ENCODE peak calls at places on chromosomes 1 and 21, in four cellular contexts. A is HCT116, E is SK-N-SH, C is K562. Q is an unnamed sample.

GRCh38 chr1:45568421-45568820 is 15.4 kb upstream of the NASP start:
- DNase-seq in A (no peak), E (no peak), C (no peak), Q (no peak)

GRCh38 chr1:225635649-225636048 is 17.3 kb downstream of the ENAH start:
- DNase-seq in A (no peak), C (no peak), E (no peak), Q (no peak)

GRCh38 chr1:63713627-63714481 is 60.0 kb upstream of the ROR1 start:
- DNase-seq in A (peak), C (no peak), E (no peak), Q (peak)

GRCh38 chr1:47235280-47235679 is 3.3 kb upstream of the TAL1 start:
- DNase-seq in E (no peak), C (no peak), A (no peak), Q (no peak)

GRCh38 chr1:9207086-9207485 is 27.5 kb upstream of the H6PD start:
- DNase-seq in C (no peak), E (no peak), A (no peak), Q (no peak)

GRCh38 chr1:31239653-31240241 is at the start of gene NKAIN1:
- DNase-seq in C (no peak), E (peak), A (no peak), Q (peak)

GRCh38 chr21:45478115-45478801 is 64.0 kb downstream of the SLC19A1 start:
- DNase-seq in E (peak), A (peak), C (peak), Q (peak)

GRCh38 chr1:94755675-94756074 is 64.5 kb upstream of the SLC44A3 start:
- DNase-seq in E (peak), A (no peak), C (peak), Q (no peak)

GRCh38 chr1:155106862-155107261 is 20.8 kb upstream of the EFNA1 start:
- DNase-seq in A (no peak), E (no peak), C (no peak), Q (no peak)

GRCh38 chr1:204207136-204207616 is 6.6 kb downstream of the GOLT1A start:
- DNase-seq in E (peak), A (peak), C (peak), Q (peak)

GRCh38 chr1:163820748-163821147 is 499.0 kb downstream of the NUF2 start:
- DNase-seq in E (no peak), C (no peak), A (no peak), Q (no peak)

GRCh38 chr1:9249534-9250335 is 15.2 kb downstream of the H6PD start:
- DNase-seq in C (peak), A (no peak), E (peak), Q (no peak)

GRCh38 chr1:111476761-111477309 is 3.1 kb downstream of the C1orf162 start:
- DNase-seq in C (no peak), E (no peak), A (no peak), Q (no peak)

GRCh38 chr1:20528221-20528620 is 20.3 kb upstream of the MUL1 start:
- DNase-seq in E (no peak), C (no peak), A (no peak), Q (no peak)

GRCh38 chr1:23376890-23377811 is 7.5 kb upstream of the ZNF436 start:
- DNase-seq in A (peak), C (peak), E (no peak), Q (no peak)

GRCh38 chr1:110627763-110628162 is 21.6 kb upstream of the KCNA2 start:
- DNase-seq in A (no peak), C (no peak), E (no peak), Q (no peak)

GRCh38 chr1:19209439-19209989 is 552 bp downstream of the UBR4 start:
- DNase-seq in E (peak), C (peak), A (no peak), Q (no peak)

GRCh38 chr21:41228006-41228370 is 60.0 kb downstream of the BACE2 start:
- DNase-seq in C (no peak), E (no peak), A (no peak), Q (no peak)

GRCh38 chr21:45124596-45124995 is 50.2 kb downstream of the ADARB1 start:
- DNase-seq in C (no peak), E (no peak), A (no peak), Q (no peak)

GRCh38 chr1:115862406-115862805 is 21.5 kb upstream of the NHLH2 start:
- DNase-seq in C (no peak), E (no peak), A (no peak), Q (no peak)

GRCh38 chr1:230299148-230300006 is 126.8 kb downstream of the PGBD5 start:
- DNase-seq in A (no peak), C (no peak), E (no peak), Q (no peak)

GRCh38 chr1:153612755-153613331 is at the start of gene S100A16:
- DNase-seq in A (peak), C (no peak), E (no peak), Q (no peak)

GRCh38 chr1:66247415-66248208 is 286.3 kb upstream of the SGIP1 start:
- DNase-seq in C (no peak), A (no peak), E (no peak), Q (no peak)

GRCh38 chr21:43825936-43826622 is 36.7 kb downstream of the RRP1 start:
- DNase-seq in E (peak), A (no peak), C (no peak), Q (no peak)

GRCh38 chr21:18350216-18350615 is 53.4 kb downstream of the TMPRSS15 start:
- DNase-seq in C (no peak), E (no peak), A (no peak), Q (no peak)

GRCh38 chr1:53195913-53196484 is 625 bp upstream of the CPT2 start:
- DNase-seq in C (no peak), A (no peak), E (no peak), Q (no peak)

GRCh38 chr21:45116066-45116465 is 41.7 kb downstream of the ADARB1 start:
- DNase-seq in E (no peak), C (no peak), A (no peak), Q (no peak)

GRCh38 chr1:62198781-62199125 is 4.1 kb downstream of the L1TD1 start:
- DNase-seq in C (no peak), E (no peak), A (no peak), Q (no peak)

GRCh38 chr1:230103341-230104173 is 36.5 kb downstream of the GALNT2 start:
- DNase-seq in A (no peak), C (no peak), E (no peak), Q (no peak)

GRCh38 chr1:234934611-234935033 is 194.0 kb downstream of the TOMM20 start:
- DNase-seq in E (no peak), A (no peak), C (no peak), Q (no peak)

GRCh38 chr1:87953109-87953508 is 624.4 kb downstream of the LMO4 start:
- DNase-seq in C (no peak), A (no peak), E (no peak), Q (no peak)

GRCh38 chr1:229169399-229169798 is 101.5 kb upstream of the RAB4A start:
- DNase-seq in A (no peak), C (no peak), E (no peak), Q (no peak)

GRCh38 chr1:231420299-231420958 is 1.7 kb downstream of the EGLN1 start:
- DNase-seq in C (peak), A (no peak), E (peak), Q (peak)

GRCh38 chr1:26723013-26723991 is 27.5 kb downstream of the ARID1A start:
- DNase-seq in C (peak), A (peak), E (peak), Q (peak)

GRCh38 chr1:46194641-46195179 is 3.5 kb downstream of the POMGNT1 start:
- DNase-seq in C (no peak), E (no peak), A (no peak), Q (no peak)

GRCh38 chr1:58395355-58395754 is 151.2 kb downstream of the OMA1 start:
- DNase-seq in A (peak), E (no peak), C (no peak), Q (peak)

GRCh38 chr1:165444897-165445370 is at the start of gene RXRG:
- DNase-seq in C (no peak), A (no peak), E (peak), Q (peak)

GRCh38 chr1:110634455-110635281 is 28.5 kb upstream of the KCNA2 start:
- DNase-seq in E (no peak), C (no peak), A (no peak), Q (no peak)

GRCh38 chr1:116911779-116912469 is 2.2 kb downstream of the PTGFRN start:
- DNase-seq in E (no peak), C (peak), A (no peak), Q (no peak)

GRCh38 chr1:78229344-78229743 is 183.6 kb downstream of the GIPC2 start:
- DNase-seq in E (no peak), C (no peak), A (no peak), Q (no peak)
- TF ChIP-seq YY1 in E (no peak), C (no peak), A (no peak), Q (no peak)

GRCh38 chr1:202656951-202657646 is 53.2 kb downstream of the SYT2 start:
- DNase-seq in A (no peak), C (peak), E (no peak), Q (peak)
- TF ChIP-seq YY1 in A (no peak), C (no peak), E (no peak), Q (no peak)

GRCh38 chr1:109485001-109485400 is 1.3 kb downstream of the ATXN7L2 start:
- DNase-seq in A (no peak), C (peak), E (no peak), Q (no peak)
- TF ChIP-seq YY1 in A (no peak), C (no peak), E (no peak), Q (no peak)

GRCh38 chr1:244318512-244318911 is 133.2 kb downstream of the ADSS2 start:
- DNase-seq in A (no peak), C (no peak), E (no peak), Q (no peak)

GRCh38 chr1:244316986-244317655 is 134.6 kb downstream of the ADSS2 start:
- DNase-seq in C (no peak), A (no peak), E (no peak), Q (no peak)

GRCh38 chr1:244318078-244318477 is 133.6 kb downstream of the ADSS2 start:
- DNase-seq in A (no peak), E (no peak), C (no peak), Q (no peak)

GRCh38 chr1:244322181-244322580 is 129.5 kb downstream of the ADSS2 start:
- DNase-seq in A (no peak), C (no peak), E (no peak), Q (no peak)

GRCh38 chr1:244319283-244320132 is 132.2 kb downstream of the ADSS2 start:
- DNase-seq in C (no peak), E (no peak), A (no peak), Q (no peak)
- TF ChIP-seq YY1 in C (peak), E (no peak), A (no peak), Q (no peak)

GRCh38 chr1:150764617-150765090 is 924 bp downstream of the CTSS start:
- DNase-seq in E (no peak), C (no peak), A (no peak), Q (no peak)

GRCh38 chr1:150762559-150762958 is 3.0 kb downstream of the CTSS start:
- DNase-seq in E (no peak), A (no peak), C (no peak), Q (no peak)

GRCh38 chr1:150763631-150764223 is 1.9 kb downstream of the CTSS start:
- DNase-seq in A (no peak), E (no peak), C (no peak), Q (no peak)

GRCh38 chr1:150763018-150763417 is 2.6 kb downstream of the CTSS start:
- DNase-seq in C (no peak), E (no peak), A (no peak), Q (no peak)

GRCh38 chr1:150765229-150765976 is at the start of gene CTSS:
- DNase-seq in C (no peak), A (no peak), E (no peak), Q (no peak)
- TF ChIP-seq YY1 in C (no peak), A (no peak), E (no peak), Q (no peak)

GRCh38 chr21:39363607-39364555 is 15.0 kb upstream of the HMGN1 start:
- DNase-seq in C (peak), E (no peak), A (no peak), Q (no peak)
- TF ChIP-seq YY1 in C (no peak), E (no peak), A (no peak), Q (no peak)